ENCODE peak calls at places on chromosomes 3 and 15, in five cellular contexts. One of them, this sample, is unnamed.

GRCh38 chr3:127820871-127821853 is 1.2 kb downstream of the MGLL start:
- DNase-seq in K562: no peak
- DNase-seq in GM12878: no peak
- DNase-seq in SK-N-SH: no peak
- DNase-seq in IMR-90: peak; percentile 56
- DNase-seq in this sample: no peak

GRCh38 chr3:179000659-179001058 is 71.0 kb downstream of the ZMAT3 start:
- DNase-seq in SK-N-SH: no peak
- DNase-seq in GM12878: no peak
- DNase-seq in K562: no peak
- DNase-seq in IMR-90: no peak
- DNase-seq in this sample: no peak

GRCh38 chr3:39755100-39755499 is 54.3 kb upstream of the MYRIP start:
- DNase-seq in K562: no peak
- DNase-seq in IMR-90: no peak
- DNase-seq in SK-N-SH: no peak
- DNase-seq in GM12878: no peak
- DNase-seq in this sample: no peak

GRCh38 chr15:26888761-26889160 is 21.9 kb downstream of the GABRA5 start:
- DNase-seq in SK-N-SH: peak; percentile 38
- DNase-seq in K562: no peak
- DNase-seq in GM12878: no peak
- DNase-seq in IMR-90: no peak
- DNase-seq in this sample: no peak

GRCh38 chr15:51793521-51793920 is 35.9 kb upstream of the TMOD3 start:
- DNase-seq in IMR-90: no peak
- DNase-seq in SK-N-SH: no peak
- DNase-seq in GM12878: no peak
- DNase-seq in K562: no peak
- DNase-seq in this sample: no peak

GRCh38 chr3:23390446-23390845 is 187.3 kb downstream of the UBE2E2 start:
- DNase-seq in SK-N-SH: no peak
- DNase-seq in IMR-90: no peak
- DNase-seq in GM12878: no peak
- DNase-seq in K562: no peak
- DNase-seq in this sample: no peak

GRCh38 chr3:191306428-191306827 is 22.8 kb upstream of the CCDC50 start:
- DNase-seq in K562: no peak
- DNase-seq in IMR-90: no peak
- DNase-seq in GM12878: no peak
- DNase-seq in SK-N-SH: no peak
- DNase-seq in this sample: no peak

GRCh38 chr3:173221010-173221409 is 80.0 kb upstream of the SPATA16 start:
- DNase-seq in IMR-90: no peak
- DNase-seq in GM12878: no peak
- DNase-seq in K562: peak; percentile 1
- DNase-seq in SK-N-SH: no peak
- DNase-seq in this sample: peak; percentile 9

DNA sequence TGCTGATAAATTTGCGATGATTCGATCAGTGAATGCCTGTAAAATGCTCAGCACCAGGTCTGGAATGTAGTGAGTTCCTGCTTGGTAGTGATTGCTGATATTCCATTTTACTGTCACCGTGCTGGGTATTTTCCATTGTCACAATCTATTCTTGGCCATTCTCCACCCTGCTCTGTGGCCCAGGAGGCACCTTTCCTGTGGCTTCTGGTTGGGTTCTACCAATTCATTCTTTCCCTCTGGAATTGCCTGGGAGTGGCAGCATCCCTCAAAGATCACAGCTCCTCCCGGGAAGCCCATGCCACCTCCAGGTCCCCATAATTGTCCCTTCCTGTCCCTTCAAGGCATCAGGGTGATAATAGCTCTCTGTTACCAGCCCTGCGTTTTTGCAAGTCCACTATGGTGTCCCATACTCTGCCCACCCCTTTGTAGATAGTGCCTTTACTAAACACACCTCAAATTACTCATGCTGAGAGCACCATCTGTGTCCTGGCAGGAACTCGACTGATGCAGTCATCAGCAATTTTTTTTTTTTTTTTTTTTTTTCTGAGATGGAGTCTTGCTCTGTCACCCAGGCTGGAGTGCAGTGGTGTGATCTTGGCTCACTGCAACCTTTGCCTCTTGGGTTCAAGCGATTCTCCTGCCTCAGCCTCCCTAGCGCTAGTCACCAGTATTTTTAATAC is 177.8 kb upstream of the PROK2 start:
- DNase-seq in IMR-90: peak; percentile 23
- DNase-seq in GM12878: no peak
- DNase-seq in SK-N-SH: no peak
- DNase-seq in K562: no peak
- DNase-seq in this sample: no peak
- TF ChIP-seq RCOR1 in IMR-90: no peak
- TF ChIP-seq RCOR1 in GM12878: no peak
- TF ChIP-seq RCOR1 in SK-N-SH: no peak
- TF ChIP-seq RCOR1 in K562: no peak
- TF ChIP-seq RCOR1 in this sample: no peak

DNA sequence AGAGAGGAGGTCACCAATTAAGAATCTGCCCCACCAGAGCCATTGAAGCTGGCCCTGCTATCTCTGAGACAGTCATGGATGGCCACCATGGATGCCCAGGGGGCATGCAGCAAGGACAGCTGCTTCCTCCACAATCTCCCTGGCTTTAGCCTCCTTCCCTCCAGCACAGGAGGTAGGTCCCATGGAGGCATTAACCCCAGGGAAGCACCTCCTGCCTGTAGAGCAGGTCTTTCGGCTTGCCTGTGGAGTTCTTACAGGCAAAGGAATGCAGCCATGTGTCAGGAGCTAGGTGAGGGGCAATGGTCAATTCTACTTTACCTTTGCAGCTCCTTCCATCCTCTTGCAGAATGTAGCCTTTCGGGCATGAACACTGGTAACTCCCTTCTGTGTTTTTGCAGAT is 93.8 kb downstream of the DUT start:
- DNase-seq in IMR-90: no peak
- DNase-seq in K562: no peak
- DNase-seq in GM12878: no peak
- DNase-seq in SK-N-SH: no peak
- DNase-seq in this sample: no peak
- H3K4me2 ChIP-seq in IMR-90: no peak overlapping the region
- H3K4me2 ChIP-seq in K562: no peak overlapping the region
- H3K4me2 ChIP-seq in GM12878: no peak overlapping the region
- H3K4me2 ChIP-seq in SK-N-SH: no peak overlapping the region
- H3K4me2 ChIP-seq in this sample: no peak overlapping the region

DNA sequence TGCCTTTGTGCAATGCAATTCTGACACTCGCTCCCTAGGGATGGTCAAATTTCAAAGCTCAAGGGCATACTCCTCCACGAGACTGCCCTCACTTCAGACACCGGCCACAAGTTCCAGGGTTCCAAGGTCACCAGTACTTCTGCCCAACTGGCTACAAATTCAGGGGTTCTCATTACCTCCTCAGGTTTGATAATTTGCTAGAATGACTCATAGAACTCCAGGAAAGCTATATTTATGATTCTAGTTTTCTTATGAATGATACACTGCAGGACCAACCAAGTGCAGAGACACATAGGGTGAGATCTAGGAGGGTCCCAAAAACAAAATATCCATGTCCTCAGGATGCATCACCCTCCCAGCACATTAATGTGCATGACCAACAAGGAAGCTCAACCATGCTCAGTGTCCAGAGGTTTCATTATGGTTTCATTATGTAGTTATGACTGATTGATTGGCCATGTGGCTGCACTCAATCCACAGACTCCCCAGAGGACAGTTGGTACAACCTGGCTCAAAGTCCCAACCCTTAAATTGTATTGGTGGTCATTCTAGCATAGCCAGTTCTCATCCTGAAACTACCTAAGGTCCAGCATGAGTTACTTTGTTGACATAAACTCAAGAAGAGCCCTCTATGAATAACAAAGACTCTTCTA is 170.4 kb upstream of the LRRN1 start:
- DNase-seq in GM12878: peak; percentile 28
- DNase-seq in SK-N-SH: no peak
- DNase-seq in IMR-90: no peak
- DNase-seq in K562: no peak
- DNase-seq in this sample: no peak
- TF ChIP-seq RCOR1 in GM12878: no peak
- TF ChIP-seq RCOR1 in SK-N-SH: no peak
- TF ChIP-seq RCOR1 in IMR-90: no peak
- TF ChIP-seq RCOR1 in K562: no peak
- TF ChIP-seq RCOR1 in this sample: no peak

DNA sequence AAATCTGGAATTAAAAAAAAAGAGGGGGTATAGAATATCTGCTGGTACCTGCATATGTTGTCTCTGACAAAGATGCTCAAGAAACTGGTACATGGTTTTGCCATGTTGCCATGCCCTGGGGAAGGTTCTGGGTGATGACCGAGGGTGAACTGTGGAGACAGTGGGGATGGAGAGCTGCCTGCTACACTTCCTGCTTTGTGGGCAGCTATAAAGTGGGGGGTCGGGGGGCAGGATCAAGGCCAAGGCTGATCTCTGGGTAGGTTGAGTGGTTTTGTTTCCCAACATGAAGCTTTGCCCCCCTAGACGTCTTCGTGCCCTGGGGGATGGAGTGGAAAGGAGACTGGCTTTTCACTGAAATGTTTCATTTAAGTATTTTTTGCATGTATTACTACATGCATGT is 74.6 kb downstream of the IQSEC1 start:
- DNase-seq in IMR-90: no peak
- DNase-seq in SK-N-SH: no peak
- DNase-seq in K562: no peak
- DNase-seq in GM12878: no peak
- DNase-seq in this sample: no peak
- H3K4me2 ChIP-seq in IMR-90: no peak overlapping the region
- H3K4me2 ChIP-seq in SK-N-SH: no peak overlapping the region
- H3K4me2 ChIP-seq in K562: peak overlapping the region; percentile 86
- H3K4me2 ChIP-seq in GM12878: no peak overlapping the region
- H3K4me2 ChIP-seq in this sample: no peak overlapping the region

DNA sequence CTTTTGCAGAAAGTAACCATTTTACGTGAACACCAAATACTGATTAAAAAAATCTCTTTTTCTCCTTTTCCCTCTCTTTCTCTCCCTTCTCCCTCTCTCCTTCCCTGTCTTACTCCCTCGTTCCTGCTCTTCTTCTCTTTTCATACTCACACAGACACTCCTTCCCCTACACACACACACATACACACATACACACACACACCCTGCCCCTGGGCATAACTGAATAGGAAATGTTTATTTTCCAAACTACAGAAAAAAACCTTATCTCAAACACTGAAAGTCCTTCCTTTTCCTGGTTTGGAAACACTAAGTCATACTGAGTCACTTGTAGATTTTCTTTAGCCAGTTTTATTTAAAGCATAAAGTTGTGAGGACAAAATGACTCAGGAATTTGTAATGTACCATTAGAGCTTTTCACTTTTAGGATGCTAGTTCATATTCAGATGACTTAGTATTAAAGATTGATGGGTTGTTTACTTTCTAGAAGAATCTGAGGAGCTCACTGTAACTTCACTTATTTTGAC is 62.4 kb downstream of the MBNL1 start:
- DNase-seq in IMR-90: peak; percentile 93
- DNase-seq in SK-N-SH: no peak
- DNase-seq in K562: peak; percentile 51
- DNase-seq in GM12878: no peak
- DNase-seq in this sample: peak; percentile 22
- TF ChIP-seq RCOR1 in IMR-90: peak; percentile 31
- TF ChIP-seq RCOR1 in SK-N-SH: no peak
- TF ChIP-seq RCOR1 in K562: no peak
- TF ChIP-seq RCOR1 in GM12878: no peak
- TF ChIP-seq RCOR1 in this sample: no peak

GRCh38 chr3:99978221-99978620 is 136.1 kb downstream of the FILIP1L start:
- DNase-seq in GM12878: no peak
- DNase-seq in SK-N-SH: no peak
- DNase-seq in K562: no peak
- DNase-seq in IMR-90: no peak
- DNase-seq in this sample: no peak

GRCh38 chr3:99976584-99976983 is 137.7 kb downstream of the FILIP1L start:
- DNase-seq in IMR-90: no peak
- DNase-seq in SK-N-SH: no peak
- DNase-seq in K562: no peak
- DNase-seq in GM12878: no peak
- DNase-seq in this sample: no peak

GRCh38 chr3:99972380-99973104 is 141.8 kb downstream of the FILIP1L start:
- DNase-seq in GM12878: no peak
- DNase-seq in SK-N-SH: no peak
- DNase-seq in IMR-90: peak; percentile 45
- DNase-seq in K562: no peak
- DNase-seq in this sample: no peak

GRCh38 chr3:99971761-99972160 is 142.5 kb downstream of the FILIP1L start:
- DNase-seq in SK-N-SH: no peak
- DNase-seq in K562: no peak
- DNase-seq in IMR-90: no peak
- DNase-seq in GM12878: no peak
- DNase-seq in this sample: no peak

DNA sequence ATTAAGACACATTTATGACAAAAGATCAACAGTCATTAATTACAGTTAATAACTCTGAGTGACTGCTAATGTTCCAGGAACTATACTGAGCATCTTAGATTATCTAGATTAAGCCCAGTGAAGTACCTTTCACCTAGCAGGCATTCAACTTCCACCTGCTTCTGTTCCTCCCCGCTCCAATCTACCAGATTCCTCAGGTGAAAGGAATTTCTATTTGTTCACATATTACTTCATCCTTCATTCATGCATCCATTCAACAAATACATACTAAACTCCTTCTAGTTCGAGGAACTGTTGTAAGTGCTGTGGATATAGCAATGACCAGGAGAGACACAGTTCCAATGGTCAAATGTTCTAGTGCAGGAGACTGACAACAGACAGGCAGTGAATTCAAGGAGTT is 139.3 kb downstream of the FILIP1L start:
- DNase-seq in K562: no peak
- DNase-seq in IMR-90: no peak
- DNase-seq in SK-N-SH: no peak
- DNase-seq in GM12878: no peak
- DNase-seq in this sample: no peak
- H3K4me2 ChIP-seq in K562: no peak overlapping the region
- H3K4me2 ChIP-seq in IMR-90: no peak overlapping the region
- H3K4me2 ChIP-seq in SK-N-SH: no peak overlapping the region
- H3K4me2 ChIP-seq in GM12878: no peak overlapping the region
- H3K4me2 ChIP-seq in this sample: no peak overlapping the region

GRCh38 chr15:74124196-74124595 is 6.2 kb upstream of the ISLR2 start:
- DNase-seq in K562: no peak
- DNase-seq in GM12878: no peak
- DNase-seq in SK-N-SH: no peak
- DNase-seq in IMR-90: no peak
- DNase-seq in this sample: no peak
- TF ChIP-seq RCOR1 in K562: no peak
- TF ChIP-seq RCOR1 in GM12878: no peak
- TF ChIP-seq RCOR1 in SK-N-SH: no peak
- TF ChIP-seq RCOR1 in IMR-90: no peak
- TF ChIP-seq RCOR1 in this sample: no peak

GRCh38 chr15:70702584-70702983 is 60.8 kb downstream of the UACA start:
- DNase-seq in K562: no peak
- DNase-seq in GM12878: no peak
- DNase-seq in SK-N-SH: no peak
- DNase-seq in IMR-90: no peak
- DNase-seq in this sample: no peak
- H3K4me2 ChIP-seq in K562: no peak overlapping the region
- H3K4me2 ChIP-seq in GM12878: no peak overlapping the region
- H3K4me2 ChIP-seq in SK-N-SH: peak overlapping the region; percentile 73
- H3K4me2 ChIP-seq in IMR-90: peak overlapping the region; percentile 62
- H3K4me2 ChIP-seq in this sample: peak overlapping the region; percentile 79

GRCh38 chr3:29475305-29475825 is 194.5 kb downstream of the RBMS3 start:
- DNase-seq in SK-N-SH: no peak
- DNase-seq in GM12878: no peak
- DNase-seq in IMR-90: no peak
- DNase-seq in K562: no peak
- DNase-seq in this sample: no peak
- TF ChIP-seq RCOR1 in SK-N-SH: no peak
- TF ChIP-seq RCOR1 in GM12878: no peak
- TF ChIP-seq RCOR1 in IMR-90: no peak
- TF ChIP-seq RCOR1 in K562: no peak
- TF ChIP-seq RCOR1 in this sample: no peak

GRCh38 chr3:186643493-186643892 is 3.3 kb downstream of the FETUB start:
- DNase-seq in K562: peak; percentile 36
- DNase-seq in IMR-90: no peak
- DNase-seq in GM12878: no peak
- DNase-seq in SK-N-SH: no peak
- DNase-seq in this sample: no peak
- H3K4me2 ChIP-seq in K562: peak overlapping the region; percentile 24
- H3K4me2 ChIP-seq in IMR-90: no peak overlapping the region
- H3K4me2 ChIP-seq in GM12878: no peak overlapping the region
- H3K4me2 ChIP-seq in SK-N-SH: no peak overlapping the region
- H3K4me2 ChIP-seq in this sample: no peak overlapping the region

This sample was measured in A549.